ENCODE peak calls at places on chromosomes 16 and 17, in five cellular contexts. One of them, this sample, is unnamed. For H3K4me1, the result is how much of the 10 kb centered on the place peaks cover.

GRCh38 chr16:68370921-68371651 is 60.3 kb downstream of the PRMT7 start:
- DNase-seq in transverse colon: no peak
- DNase-seq in HCT116: no peak
- DNase-seq in K562: no peak
- DNase-seq in adrenal gland: no peak
- DNase-seq in this sample: no peak

GRCh38 chr16:745739-746138 is 4.9 kb upstream of the CIAO3 start:
- DNase-seq in K562: peak
- DNase-seq in transverse colon: no peak
- DNase-seq in adrenal gland: no peak
- DNase-seq in HCT116: no peak
- DNase-seq in this sample: no peak

GRCh38 chr17:15112881-15113617 is 152.1 kb downstream of the PMP22 start:
- DNase-seq in transverse colon: no peak
- DNase-seq in HCT116: no peak
- DNase-seq in K562: no peak
- DNase-seq in adrenal gland: no peak
- DNase-seq in this sample: no peak

GRCh38 chr17:62093188-62094155 is 28.4 kb upstream of the MED13 start:
- DNase-seq in HCT116: peak
- DNase-seq in transverse colon: no peak
- DNase-seq in adrenal gland: no peak
- DNase-seq in K562: peak
- DNase-seq in this sample: no peak

GRCh38 chr16:86823895-86824671 is 245.7 kb downstream of the FOXL1 start:
- DNase-seq in transverse colon: no peak
- DNase-seq in adrenal gland: no peak
- DNase-seq in K562: no peak
- DNase-seq in HCT116: no peak
- DNase-seq in this sample: no peak

GRCh38 chr16:50509521-50510341 is 38.5 kb upstream of the NKD1 start:
- DNase-seq in transverse colon: peak
- DNase-seq in adrenal gland: peak
- DNase-seq in HCT116: peak
- DNase-seq in K562: peak
- DNase-seq in this sample: no peak

GRCh38 chr17:33169580-33170285 is 123.4 kb downstream of the ASIC2 start:
- DNase-seq in transverse colon: no peak
- DNase-seq in HCT116: no peak
- DNase-seq in K562: no peak
- DNase-seq in adrenal gland: no peak
- DNase-seq in this sample: no peak

GRCh38 chr17:27506348-27507218 is 50.3 kb downstream of the KSR1 start:
- DNase-seq in adrenal gland: no peak
- DNase-seq in transverse colon: no peak
- DNase-seq in HCT116: no peak
- DNase-seq in K562: no peak
- DNase-seq in this sample: no peak

GRCh38 chr17:8072727-8073461 is 14.6 kb downstream of the ALOX12B start:
- DNase-seq in transverse colon: no peak
- DNase-seq in K562: no peak
- DNase-seq in HCT116: no peak
- DNase-seq in adrenal gland: no peak
- DNase-seq in this sample: no peak

GRCh38 chr16:66911112-66911511 is 7.6 kb downstream of the CDH16 start:
- DNase-seq in adrenal gland: no peak
- DNase-seq in HCT116: no peak
- DNase-seq in transverse colon: no peak
- DNase-seq in K562: no peak
- DNase-seq in this sample: no peak

GRCh38 chr16:80948886-80949502 is 57.7 kb downstream of the CMC2 start:
- DNase-seq in HCT116: peak
- DNase-seq in adrenal gland: peak
- DNase-seq in transverse colon: peak
- DNase-seq in K562: peak
- DNase-seq in this sample: no peak

GRCh38 chr17:40866838-40867237 is at the start of gene KRT12:
- DNase-seq in adrenal gland: no peak
- DNase-seq in K562: peak
- DNase-seq in HCT116: no peak
- DNase-seq in transverse colon: no peak
- DNase-seq in this sample: no peak

GRCh38 chr16:56986361-56986760 is 3.0 kb upstream of the NLRC5 start:
- DNase-seq in adrenal gland: no peak
- DNase-seq in transverse colon: no peak
- DNase-seq in HCT116: no peak
- DNase-seq in K562: no peak
- DNase-seq in this sample: no peak

GRCh38 chr16:69469807-69470561 is 45.6 kb downstream of the CYB5B start:
- DNase-seq in transverse colon: no peak
- DNase-seq in adrenal gland: no peak
- DNase-seq in HCT116: no peak
- DNase-seq in K562: no peak
- DNase-seq in this sample: no peak

GRCh38 chr17:79420318-79421243 is 190.3 kb downstream of the RBFOX3 start:
- DNase-seq in K562: peak
- DNase-seq in transverse colon: no peak
- DNase-seq in HCT116: peak
- DNase-seq in adrenal gland: no peak
- DNase-seq in this sample: no peak

GRCh38 chr16:31108035-31108793 is at the start of gene BCKDK:
- DNase-seq in adrenal gland: peak
- DNase-seq in transverse colon: peak
- DNase-seq in HCT116: peak
- DNase-seq in K562: peak
- DNase-seq in this sample: peak

GRCh38 chr17:20083460-20083859 is 74.3 kb downstream of the SPECC1 start:
- DNase-seq in HCT116: no peak
- DNase-seq in K562: no peak
- DNase-seq in transverse colon: no peak
- DNase-seq in adrenal gland: no peak
- DNase-seq in this sample: no peak

GRCh38 chr17:74332763-74333220 is 6.8 kb downstream of the KIF19 start:
- DNase-seq in adrenal gland: no peak
- DNase-seq in K562: peak
- DNase-seq in transverse colon: peak
- DNase-seq in HCT116: no peak
- DNase-seq in this sample: no peak

GRCh38 chr16:12637002-12637401 is 166.7 kb downstream of the CPPED1 start:
- DNase-seq in K562: no peak
- DNase-seq in HCT116: no peak
- DNase-seq in adrenal gland: peak
- DNase-seq in transverse colon: no peak
- DNase-seq in this sample: no peak
- TF ChIP-seq POLR2A in K562: no peak
- TF ChIP-seq POLR2A in HCT116: no peak
- TF ChIP-seq POLR2A in adrenal gland: no peak
- TF ChIP-seq POLR2A in transverse colon: no peak
- TF ChIP-seq POLR2A in this sample: no peak

DNA sequence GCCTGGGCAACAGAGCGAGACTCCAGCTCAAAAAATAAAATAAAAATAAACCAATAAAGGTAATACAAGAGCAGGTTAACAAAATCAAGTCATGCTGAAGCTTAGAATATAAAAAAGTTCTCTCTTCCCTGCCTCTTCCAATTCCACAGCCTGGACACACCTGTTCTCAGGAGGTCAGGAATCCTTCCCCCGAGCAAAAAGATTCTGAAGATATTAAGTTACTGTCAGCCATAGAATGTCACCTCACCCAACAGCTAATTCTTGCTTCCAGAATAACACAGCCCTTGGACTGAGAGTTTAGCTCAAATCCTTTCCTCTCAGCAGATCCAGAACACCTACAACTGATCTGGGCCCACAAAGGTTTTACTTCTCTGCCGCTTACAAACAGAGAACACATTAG is 27.1 kb downstream of the SLC39A11 start:
- DNase-seq in transverse colon: no peak
- DNase-seq in K562: no peak
- DNase-seq in adrenal gland: no peak
- DNase-seq in HCT116: no peak
- DNase-seq in this sample: no peak
- H3K4me1 ChIP-seq in transverse colon: under half
- H3K4me1 ChIP-seq in K562: under half
- H3K4me1 ChIP-seq in adrenal gland: under half
- H3K4me1 ChIP-seq in HCT116: under half
- H3K4me1 ChIP-seq in this sample: under half

GRCh38 chr16:84821728-84822676 is 2.2 kb downstream of the CRISPLD2 start:
- DNase-seq in HCT116: no peak
- DNase-seq in adrenal gland: no peak
- DNase-seq in K562: no peak
- DNase-seq in transverse colon: no peak
- DNase-seq in this sample: peak
- H3K4me3 ChIP-seq in HCT116: no peak
- H3K4me3 ChIP-seq in adrenal gland: no peak
- H3K4me3 ChIP-seq in K562: no peak
- H3K4me3 ChIP-seq in transverse colon: peak
- H3K4me3 ChIP-seq in this sample: peak

DNA sequence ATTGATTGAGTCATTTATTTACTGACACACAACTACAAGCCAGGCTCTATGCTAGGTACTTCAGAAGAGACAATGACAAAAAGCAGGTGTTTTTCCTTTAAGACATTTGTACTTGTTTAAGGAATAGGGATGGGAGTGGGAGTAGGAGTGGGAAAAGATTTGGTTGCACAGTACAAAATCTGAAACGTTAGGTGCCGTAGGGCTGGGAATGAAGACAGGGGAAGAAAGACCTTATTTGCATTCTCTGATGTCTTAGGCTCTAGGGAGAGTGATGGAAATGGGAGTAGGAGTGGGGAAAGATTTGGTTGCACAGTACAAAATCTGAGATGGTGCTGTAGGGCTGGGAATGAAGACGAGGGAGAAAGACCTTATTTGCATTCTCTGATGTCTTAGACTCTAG is 28.7 kb upstream of the OR4D1 start:
- DNase-seq in adrenal gland: no peak
- DNase-seq in K562: no peak
- DNase-seq in HCT116: no peak
- DNase-seq in transverse colon: no peak
- DNase-seq in this sample: no peak
- TF ChIP-seq POLR2A in adrenal gland: no peak
- TF ChIP-seq POLR2A in K562: no peak
- TF ChIP-seq POLR2A in HCT116: no peak
- TF ChIP-seq POLR2A in transverse colon: no peak
- TF ChIP-seq POLR2A in this sample: no peak

GRCh38 chr17:49976828-49977202 is 7.8 kb downstream of the DLX4 start:
- DNase-seq in HCT116: no peak
- DNase-seq in transverse colon: no peak
- DNase-seq in K562: no peak
- DNase-seq in adrenal gland: no peak
- DNase-seq in this sample: no peak

GRCh38 chr17:49976163-49976827 is 7.3 kb downstream of the DLX4 start:
- DNase-seq in transverse colon: no peak
- DNase-seq in HCT116: no peak
- DNase-seq in K562: no peak
- DNase-seq in adrenal gland: no peak
- DNase-seq in this sample: no peak

GRCh38 chr17:49978501-49978900 is 9.5 kb downstream of the DLX4 start:
- DNase-seq in K562: no peak
- DNase-seq in adrenal gland: no peak
- DNase-seq in HCT116: no peak
- DNase-seq in transverse colon: no peak
- DNase-seq in this sample: no peak

GRCh38 chr17:49979748-49980479 is 10.9 kb downstream of the DLX4 start:
- DNase-seq in adrenal gland: no peak
- DNase-seq in transverse colon: no peak
- DNase-seq in HCT116: no peak
- DNase-seq in K562: no peak
- DNase-seq in this sample: no peak

DNA sequence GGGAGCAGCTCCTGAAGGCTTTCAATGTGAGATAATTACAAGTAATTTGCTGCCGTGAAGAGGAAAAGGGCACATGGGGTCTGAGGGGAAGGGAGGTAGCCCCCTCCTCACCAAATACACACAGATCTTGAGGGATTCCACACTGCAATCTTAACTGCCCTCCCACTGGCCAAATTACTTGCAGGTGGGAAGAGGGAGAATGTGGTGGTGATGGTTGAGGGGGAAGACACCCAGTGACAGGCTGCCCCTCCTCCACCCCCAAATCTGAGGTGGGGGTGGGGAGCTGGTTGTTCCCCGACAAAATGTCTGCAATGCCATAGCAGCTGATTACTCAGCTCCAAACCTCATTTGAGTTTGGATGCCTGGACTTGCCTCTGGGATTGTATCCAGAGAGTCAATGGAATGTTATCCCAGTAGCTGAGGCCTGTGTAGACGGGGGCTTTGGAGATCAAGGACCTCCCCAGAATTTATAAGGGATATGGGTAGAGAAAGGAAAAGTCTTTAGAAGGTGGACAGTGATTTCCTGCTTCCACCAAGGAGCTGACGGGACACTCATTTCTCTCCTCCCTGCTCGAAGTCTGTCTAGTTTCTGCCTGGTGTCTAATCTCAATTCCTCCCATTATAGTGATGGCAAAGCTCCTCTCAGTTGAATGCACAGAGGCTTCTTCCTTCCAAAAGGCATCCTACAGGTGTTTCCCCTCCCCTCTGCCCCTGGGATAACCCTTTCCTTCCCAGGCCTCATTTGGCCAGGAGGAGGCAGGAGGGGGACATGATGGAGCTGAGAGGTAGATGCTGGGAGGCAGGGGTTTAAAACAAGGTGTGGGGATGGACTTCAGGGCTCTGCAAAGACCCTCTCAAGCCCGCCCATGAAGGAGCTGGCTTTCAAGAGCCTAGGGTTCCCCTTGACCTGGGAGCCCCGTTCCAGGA is 8.7 kb downstream of the DLX4 start:
- DNase-seq in adrenal gland: no peak
- DNase-seq in transverse colon: no peak
- DNase-seq in K562: no peak
- DNase-seq in HCT116: no peak
- DNase-seq in this sample: no peak
- H3K4me1 ChIP-seq in adrenal gland: under half
- H3K4me1 ChIP-seq in transverse colon: under half
- H3K4me1 ChIP-seq in K562: under half
- H3K4me1 ChIP-seq in HCT116: under half
- H3K4me1 ChIP-seq in this sample: under half

GRCh38 chr17:77571141-77571540 is 387.4 kb upstream of the TNRC6C start:
- DNase-seq in transverse colon: no peak
- DNase-seq in K562: no peak
- DNase-seq in HCT116: no peak
- DNase-seq in adrenal gland: no peak
- DNase-seq in this sample: no peak
- H3K4me3 ChIP-seq in transverse colon: no peak
- H3K4me3 ChIP-seq in K562: no peak
- H3K4me3 ChIP-seq in HCT116: no peak
- H3K4me3 ChIP-seq in adrenal gland: no peak
- H3K4me3 ChIP-seq in this sample: no peak

DNA sequence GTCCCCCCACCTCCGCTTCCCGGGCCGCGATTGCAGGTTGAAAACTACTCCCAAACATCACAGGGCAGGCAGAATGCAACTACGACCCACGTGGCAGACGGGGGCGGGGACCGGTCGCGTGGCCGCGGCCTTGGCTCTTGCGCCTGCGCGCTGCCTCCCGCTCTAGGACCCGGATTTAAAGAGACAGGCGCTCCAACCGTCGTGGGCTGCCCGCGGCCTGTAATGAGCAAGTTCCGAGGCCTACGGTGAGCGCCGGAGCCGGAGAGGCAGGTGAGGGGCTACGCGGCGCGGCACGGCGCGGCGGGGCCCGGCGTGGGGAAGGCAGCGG is at the start of gene LIG3:
- DNase-seq in HCT116: peak
- DNase-seq in K562: peak
- DNase-seq in transverse colon: peak
- DNase-seq in adrenal gland: peak
- DNase-seq in this sample: peak
- TF ChIP-seq POLR2A in HCT116: peak
- TF ChIP-seq POLR2A in K562: peak
- TF ChIP-seq POLR2A in transverse colon: peak
- TF ChIP-seq POLR2A in adrenal gland: peak
- TF ChIP-seq POLR2A in this sample: peak